ENCODE peak calls at places on chromosomes 4 and X, in ten cellular contexts. Y is kidney epithelial cell; G is esophagus squamous epithelium; J is bronchial epithelial cell; A is brain microvascular endothelial cell; B is WTC11; Q is activated B cell treated with CpG ODN at 0.5 μM for 24 hours; Z is MM.1S; P is CD8-positive, alpha-beta T cell; L is pancreas. O is an unnamed sample.

GRCh38 chr4:13537011-13537831 is 7.1 kb downstream of the NKX3-2 start:
- DNase-seq in J (no peak), P (no peak), A (no peak), B (no peak), Z (no peak), L (no peak), Y (no peak), Q (no peak), G (no peak), O (no peak)

GRCh38 chr4:181261279-181261678 is 981.9 kb upstream of the TENM3 start:
- DNase-seq in L (no peak), Z (no peak), B (no peak), Y (no peak), A (peak; percentile 10), G (no peak), P (no peak), J (no peak), Q (no peak), O (no peak)

GRCh38 chr4:1643971-1644735 is 40.0 kb downstream of the FAM53A start:
- DNase-seq in Z (no peak), L (peak; percentile 48), B (no peak), J (no peak), G (no peak), P (no peak), A (no peak), Y (no peak), Q (no peak), O (no peak)

GRCh38 chr4:157983300-157983699 is 189.5 kb downstream of the GASK1B start:
- DNase-seq in Y (no peak), G (no peak), Q (no peak), Z (no peak), A (no peak), B (no peak), P (no peak), J (no peak), L (no peak), O (no peak)

GRCh38 chr4:1171306-1172227 is 816 bp downstream of the SPON2 start:
- DNase-seq in A (no peak), L (peak; percentile 81), P (peak; percentile 73), B (peak; percentile 66), G (no peak), J (no peak), Z (no peak), Y (no peak), Q (peak; percentile 54), O (peak; percentile 62)

GRCh38 chr4:54281060-54281781 is 52.1 kb downstream of the PDGFRA start:
- DNase-seq in Q (no peak), A (peak; percentile 84), Z (no peak), B (no peak), G (no peak), P (no peak), Y (no peak), L (peak; percentile 79), J (peak; percentile 66), O (no peak)

GRCh38 chr4:88318751-88319350 is 34.5 kb upstream of the PPM1K start:
- DNase-seq in A (peak; percentile 11), Y (no peak), G (no peak), L (no peak), P (no peak), Z (no peak), J (peak; percentile 75), B (no peak), Q (no peak), O (no peak)

GRCh38 chr4:20020049-20020448 is 231.7 kb upstream of the SLIT2 start:
- DNase-seq in B (no peak), Y (no peak), L (no peak), G (no peak), J (peak; percentile 22), A (no peak), Q (no peak), Z (no peak), P (no peak), O (no peak)

GRCh38 chrX:93874554-93874953 is 200.5 kb downstream of the FAM133A start:
- DNase-seq in L (no peak), Y (no peak), Z (peak; percentile 40), B (peak; percentile 31), G (no peak), J (peak; percentile 1), P (no peak), Q (no peak), A (no peak), O (no peak)

GRCh38 chr4:48290146-48290772 is 20.6 kb upstream of the TEC start:
- DNase-seq in Y (no peak), P (no peak), J (peak; percentile 37), B (peak; percentile 39), Q (no peak), Z (no peak), G (no peak), A (peak; percentile 16), L (no peak), O (no peak)

GRCh38 chr4:113678651-113679050 is 82.9 kb downstream of the CAMK2D start:
- DNase-seq in G (no peak), P (no peak), L (no peak), Z (no peak), A (no peak), J (no peak), Q (no peak), B (no peak), Y (no peak), O (no peak)

GRCh38 chr4:137343221-137343620 is 189.1 kb downstream of the PCDH18 start:
- DNase-seq in L (no peak), Z (no peak), J (no peak), A (peak; percentile 12), Q (no peak), G (no peak), B (no peak), Y (no peak), P (no peak), O (no peak)

GRCh38 chr4:85491527-85491926 is 16.6 kb downstream of the ARHGAP24 start:
- DNase-seq in Q (no peak), A (no peak), Y (no peak), Z (peak; percentile 50), L (no peak), G (no peak), B (no peak), P (no peak), J (no peak), O (no peak)

GRCh38 chrX:87517571-87518141 is at the start of gene KLHL4:
- DNase-seq in Q (no peak), G (no peak), L (no peak), B (peak; percentile 38), A (peak; percentile 84), Z (peak; percentile 94), Y (peak; percentile 79), J (peak; percentile 81), P (no peak), O (no peak)

GRCh38 chr4:101790521-101791188 is at the start of gene BANK1:
- DNase-seq in P (peak; percentile 55), B (peak; percentile 85), J (peak; percentile 8), G (peak; percentile 20), Z (peak; percentile 87), A (no peak), Q (peak; percentile 86), Y (peak; percentile 19), L (peak; percentile 64), O (peak; percentile 45)
- TF ChIP-seq CTCF in P (no peak), B (no peak), J (peak; percentile 30), G (no peak), Z (peak; percentile 22), A (peak; percentile 49), Q (peak; percentile 37), Y (peak; percentile 41), L (no peak), O (no peak)

DNA sequence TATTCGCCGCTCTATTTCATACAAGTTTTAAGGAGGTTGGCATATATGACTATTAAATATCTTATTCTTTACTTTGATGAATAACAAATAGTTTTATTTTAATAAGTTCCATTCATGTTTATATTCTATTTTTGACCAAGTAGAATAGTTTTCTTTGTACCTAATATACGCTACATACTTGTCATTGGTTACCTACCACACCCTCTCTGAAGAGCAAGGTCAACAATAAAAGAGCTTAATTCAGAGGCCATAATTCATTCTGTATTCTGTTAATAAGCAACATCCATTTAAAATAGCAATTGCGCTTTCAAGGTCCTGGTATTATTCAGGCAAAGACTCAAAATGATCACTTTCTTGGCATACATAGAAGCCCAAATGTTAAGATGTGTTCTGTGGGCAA is 24.3 kb upstream of the RBPJ start:
- DNase-seq in A (no peak), L (no peak), P (no peak), Q (no peak), B (no peak), G (no peak), Z (no peak), Y (no peak), J (no peak), O (no peak)
- TF ChIP-seq CTCF in A (no peak), L (no peak), P (no peak), Q (no peak), B (no peak), G (no peak), Z (no peak), Y (no peak), J (no peak), O (no peak)

GRCh38 chrX:47723689-47724088 is 64.7 kb upstream of the UXT start:
- DNase-seq in Z (peak; percentile 13), Y (no peak), J (no peak), B (peak; percentile 44), P (no peak), L (no peak), A (no peak), G (no peak), Q (no peak), O (no peak)
- TF ChIP-seq CTCF in Z (peak; percentile 45), Y (no peak), J (no peak), B (no peak), P (no peak), L (no peak), A (no peak), G (no peak), Q (no peak), O (no peak)

GRCh38 chr4:11624370-11624769 is 195.7 kb upstream of the HS3ST1 start:
- DNase-seq in Q (no peak), P (no peak), Z (no peak), A (no peak), J (peak; percentile 95), G (no peak), L (no peak), B (no peak), Y (no peak), O (no peak)

GRCh38 chr4:11622961-11623725 is 194.4 kb upstream of the HS3ST1 start:
- DNase-seq in Z (no peak), J (peak; percentile 46), Y (no peak), P (no peak), A (no peak), G (no peak), Q (no peak), B (no peak), L (no peak), O (no peak)

GRCh38 chr4:11626046-11626445 is 197.4 kb upstream of the HS3ST1 start:
- DNase-seq in Q (no peak), A (no peak), J (peak; percentile 99), G (no peak), L (no peak), Y (no peak), P (no peak), Z (no peak), B (no peak), O (no peak)

GRCh38 chr4:11625206-11625605 is 196.5 kb upstream of the HS3ST1 start:
- DNase-seq in Y (no peak), P (no peak), G (no peak), A (no peak), Z (no peak), Q (no peak), B (no peak), J (no peak), L (no peak), O (no peak)

DNA sequence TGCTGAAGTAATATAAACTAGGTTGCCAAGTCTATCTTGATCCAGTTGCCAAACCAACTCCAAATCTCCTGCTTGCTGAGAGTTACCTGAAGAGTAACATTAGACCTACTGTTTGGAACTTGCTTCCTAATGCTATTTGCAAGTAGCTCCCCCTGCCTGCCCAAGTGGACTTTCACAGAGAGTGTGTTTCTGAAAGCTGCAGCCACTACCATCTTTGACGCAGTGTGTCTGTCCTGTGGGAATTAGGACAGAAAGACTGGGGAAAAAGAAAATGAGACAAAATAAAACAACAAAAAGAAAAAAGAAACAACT is 195.0 kb upstream of the HS3ST1 start:
- DNase-seq in B (peak; percentile 14), A (no peak), P (no peak), Y (no peak), Z (peak; percentile 38), Q (no peak), G (no peak), J (peak; percentile 83), L (no peak), O (no peak)
- TF ChIP-seq CTCF in B (no peak), A (peak; percentile 70), P (no peak), Y (peak; percentile 58), Z (peak; percentile 33), Q (no peak), G (peak; percentile 60), J (peak; percentile 61), L (no peak), O (no peak)

O was measured in natural killer cell.